ENCODE peak calls at places on chromosomes 6 and 20, in eight cellular contexts. O, T, B, I, Z, F, N and H are unnamed samples.

GRCh38 chr6:154347981-154348380 is 8.6 kb downstream of the IPCEF1 start:
- DNase-seq in O (no peak), T (no peak), B (no peak), I (no peak), Z (no peak), F (no peak), N (no peak), H (no peak)

GRCh38 chr6:107704377-107705013 is 119.6 kb downstream of the SCML4 start:
- DNase-seq in O (no peak), T (peak), B (no peak), I (no peak), Z (peak), F (peak), N (peak), H (no peak)

GRCh38 chr20:52224920-52225319 is 33.3 kb upstream of the ZFP64 start:
- DNase-seq in O (no peak), T (no peak), B (no peak), I (no peak), Z (no peak), F (no peak), N (no peak), H (no peak)

GRCh38 chr6:119484598-119484997 is 135.0 kb upstream of the MAN1A1 start:
- DNase-seq in O (no peak), T (no peak), B (peak), I (no peak), Z (peak), F (no peak), N (peak), H (no peak)

GRCh38 chr6:130178692-130179091 is 44.1 kb downstream of the SAMD3 start:
- DNase-seq in O (no peak), T (no peak), B (peak), I (no peak), Z (peak), F (no peak), N (peak), H (no peak)

GRCh38 chr20:50130995-50131394 is 18.0 kb upstream of the UBE2V1 start:
- DNase-seq in O (peak), T (no peak), B (no peak), I (no peak), Z (peak), F (no peak), N (no peak), H (no peak)

GRCh38 chr20:57529810-57530209 is 4.9 kb upstream of the CTCFL start:
- DNase-seq in O (no peak), T (no peak), B (no peak), I (no peak), Z (no peak), F (no peak), N (no peak), H (no peak)

GRCh38 chr6:10557886-10558285 is 36.7 kb downstream of the GCNT2 start:
- DNase-seq in O (no peak), T (no peak), B (no peak), I (no peak), Z (no peak), F (no peak), N (no peak), H (no peak)

GRCh38 chr6:28208180-28208659 is 16.9 kb upstream of the ZSCAN9 start:
- DNase-seq in O (no peak), T (peak), B (no peak), I (peak), Z (no peak), F (no peak), N (peak), H (no peak)

GRCh38 chr6:21918081-21918480 is 324.5 kb downstream of the SOX4 start:
- DNase-seq in O (no peak), T (no peak), B (no peak), I (no peak), Z (no peak), F (no peak), N (no peak), H (no peak)

GRCh38 chr20:43658723-43659419 is 8.0 kb upstream of the MYBL2 start:
- DNase-seq in O (no peak), T (no peak), B (no peak), I (no peak), Z (no peak), F (no peak), N (no peak), H (no peak)
- TF ChIP-seq CTCF in O (no peak), T (no peak), B (no peak), I (no peak), Z (peak), F (no peak), N (no peak), H (no peak)

GRCh38 chr20:3669710-3670367 is 6.6 kb upstream of the GFRA4 start:
- DNase-seq in O (no peak), T (no peak), B (no peak), I (no peak), Z (no peak), F (no peak), N (no peak), H (no peak)

GRCh38 chr20:3672864-3673550 is 8.8 kb downstream of the ADAM33 start:
- DNase-seq in O (no peak), T (no peak), B (no peak), I (no peak), Z (no peak), F (no peak), N (no peak), H (no peak)

GRCh38 chr20:3670945-3671344 is 7.7 kb upstream of the GFRA4 start:
- DNase-seq in O (no peak), T (no peak), B (no peak), I (no peak), Z (no peak), F (no peak), N (no peak), H (no peak)

GRCh38 chr20:3671986-3672863 is 9.0 kb upstream of the GFRA4 start:
- DNase-seq in O (no peak), T (no peak), B (no peak), I (no peak), Z (no peak), F (no peak), N (no peak), H (no peak)

DNA sequence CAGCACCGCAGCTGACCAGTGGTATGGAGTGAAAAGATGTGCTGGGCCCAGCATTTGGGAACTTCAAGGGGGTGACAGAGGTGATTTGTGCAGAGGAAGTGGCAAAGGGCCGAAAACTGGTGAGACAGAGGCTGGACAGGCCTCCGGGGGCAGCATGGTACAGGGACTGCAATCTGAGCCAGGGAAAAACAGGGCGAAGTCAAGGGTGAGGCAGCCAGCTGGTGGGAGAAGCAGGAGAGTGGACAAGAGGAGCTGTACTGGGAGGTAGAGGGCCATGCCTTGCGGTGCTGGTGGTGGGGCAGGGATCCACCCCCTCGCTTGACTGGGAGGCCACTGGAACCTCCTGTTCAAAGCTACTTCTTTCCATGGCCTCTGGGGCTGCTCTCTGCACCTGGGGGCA is 7.3 kb upstream of the GFRA4 start:
- DNase-seq in O (no peak), T (peak), B (no peak), I (no peak), Z (no peak), F (no peak), N (peak), H (no peak)
- TF ChIP-seq CTCF in O (no peak), T (peak), B (peak), I (peak), Z (peak), F (no peak), N (no peak), H (no peak)

DNA sequence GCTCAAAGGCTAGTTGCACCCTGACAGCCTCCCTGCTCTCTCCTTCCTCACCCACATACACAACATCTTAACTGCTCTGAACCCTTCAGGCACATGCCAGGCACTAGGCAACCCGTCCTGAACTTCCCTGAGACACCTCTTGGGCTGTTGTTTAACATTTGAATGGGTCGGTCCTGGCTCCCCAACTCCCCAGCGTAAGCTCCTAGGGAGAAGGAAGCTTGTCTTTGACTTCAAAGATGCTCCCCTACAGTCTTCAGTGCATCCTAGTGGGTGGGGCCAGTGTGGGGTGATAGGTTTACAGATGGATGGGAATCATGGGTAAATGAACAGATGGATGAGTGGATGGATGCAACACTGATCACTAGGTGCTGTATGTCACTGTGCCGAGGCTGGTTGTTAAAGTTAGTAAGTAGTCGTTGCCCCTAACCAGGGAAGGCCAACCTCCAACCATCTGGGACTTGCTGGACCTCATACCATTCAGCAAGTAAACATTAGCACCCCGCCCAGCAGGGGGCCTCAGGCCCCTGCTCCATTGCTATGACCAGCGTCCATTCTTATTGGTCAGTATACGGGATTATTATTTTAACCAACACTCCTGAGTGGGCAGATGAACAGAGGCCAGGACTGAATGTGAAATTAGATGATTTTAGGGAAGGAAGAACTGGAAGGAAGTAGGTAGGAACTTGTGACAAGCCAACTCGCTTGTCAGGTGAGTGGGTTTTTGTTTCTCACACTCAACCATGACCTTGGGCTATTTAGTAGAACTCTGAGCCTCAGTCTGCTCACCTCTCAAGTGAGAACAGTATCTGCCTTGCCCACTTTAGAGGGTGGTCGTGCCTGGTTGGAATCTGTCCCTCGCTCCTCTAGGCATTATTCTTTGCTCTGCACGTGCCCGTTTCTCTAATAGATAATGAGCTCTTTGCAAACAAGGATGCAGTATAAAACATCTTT is 82.9 kb upstream of the FOXP4 start:
- DNase-seq in O (peak), T (peak), B (no peak), I (peak), Z (peak), F (peak), N (peak), H (no peak)
- TF ChIP-seq CTCF in O (peak), T (peak), B (peak), I (peak), Z (peak), F (peak), N (peak), H (peak)

GRCh38 chr6:39092124-39092523 is 22.9 kb downstream of the SAYSD1 start:
- DNase-seq in O (no peak), T (no peak), B (no peak), I (no peak), Z (no peak), F (peak), N (no peak), H (no peak)
- TF ChIP-seq CTCF in O (no peak), T (no peak), B (no peak), I (no peak), Z (no peak), F (peak), N (no peak), H (no peak)

DNA sequence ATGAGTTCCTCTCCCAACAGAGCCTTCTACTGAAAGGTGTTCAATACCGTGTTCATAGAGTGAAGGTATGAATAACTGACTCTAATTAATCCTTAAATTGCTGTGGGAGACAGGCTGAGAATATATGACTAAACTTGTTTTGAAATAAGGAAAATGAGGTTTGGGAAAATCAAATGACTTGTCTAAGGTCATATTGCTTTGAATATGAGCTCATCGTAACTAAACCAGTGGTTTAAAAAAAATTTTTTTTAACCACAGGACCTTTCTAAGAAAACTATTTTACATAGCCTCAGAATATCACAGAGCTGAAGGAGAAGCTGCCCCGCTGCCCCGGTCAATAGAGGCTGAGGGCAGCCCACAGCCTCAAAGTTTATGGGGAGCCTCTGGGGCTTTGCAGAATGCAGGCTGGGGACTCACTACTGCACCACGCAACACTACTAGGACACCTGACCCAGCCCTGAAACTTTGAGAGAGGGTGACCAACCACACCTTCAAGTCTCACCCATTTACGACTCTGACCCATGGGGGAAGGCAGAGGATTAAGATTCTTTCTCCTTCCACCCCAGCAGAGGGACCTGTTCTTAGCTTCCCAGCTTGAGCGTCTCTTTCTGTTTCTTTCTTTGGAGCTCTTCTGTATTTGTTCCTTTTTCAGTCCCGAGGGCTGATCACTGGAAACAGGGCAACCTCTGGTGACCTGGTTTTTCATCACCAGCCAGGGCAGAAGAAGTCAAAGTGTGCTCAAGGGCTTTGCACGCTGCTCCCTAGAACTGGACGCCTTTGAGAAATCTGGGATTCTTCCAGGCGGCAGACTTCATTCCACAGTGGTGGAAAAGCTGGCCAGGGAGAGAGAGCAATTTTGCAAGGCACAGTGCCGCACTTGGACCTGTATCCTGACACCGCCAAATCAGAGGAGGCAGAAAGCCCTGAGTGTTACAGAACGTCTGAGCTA is 220.2 kb downstream of the ATXN1 start:
- DNase-seq in O (peak), T (no peak), B (no peak), I (no peak), Z (peak), F (peak), N (peak), H (no peak)
- TF ChIP-seq CTCF in O (peak), T (no peak), B (peak), I (no peak), Z (peak), F (no peak), N (no peak), H (no peak)

GRCh38 chr6:7242835-7243187 is 70.2 kb downstream of the SSR1 start:
- DNase-seq in O (no peak), T (no peak), B (no peak), I (no peak), Z (no peak), F (no peak), N (no peak), H (no peak)

GRCh38 chr6:7239590-7239948 is 73.4 kb downstream of the SSR1 start:
- DNase-seq in O (no peak), T (no peak), B (no peak), I (no peak), Z (no peak), F (no peak), N (no peak), H (no peak)

GRCh38 chr6:7240351-7240750 is 72.6 kb downstream of the SSR1 start:
- DNase-seq in O (no peak), T (no peak), B (no peak), I (no peak), Z (no peak), F (no peak), N (no peak), H (no peak)

GRCh38 chr6:7241709-7242645 is 71.0 kb downstream of the SSR1 start:
- DNase-seq in O (no peak), T (no peak), B (no peak), I (no peak), Z (peak), F (peak), N (no peak), H (no peak)

DNA sequence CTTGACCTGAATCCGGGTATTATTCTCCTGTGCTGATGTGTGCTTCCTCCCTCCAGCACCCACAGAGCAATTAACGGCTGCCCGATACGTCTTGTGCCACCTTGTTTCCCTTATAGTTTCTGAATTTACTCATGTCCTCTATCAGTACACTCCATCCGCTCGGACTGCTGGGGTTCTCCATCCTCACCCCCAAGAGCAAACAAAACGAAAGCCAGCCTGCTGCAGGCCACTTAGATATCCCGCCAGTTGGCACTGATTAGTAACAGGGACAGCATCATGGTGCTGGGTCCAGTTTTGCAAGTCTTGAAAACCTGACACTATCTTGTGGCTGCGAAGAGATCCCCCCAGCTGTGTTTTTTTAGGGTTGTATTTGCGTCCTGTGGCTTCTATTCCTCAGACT is 71.8 kb downstream of the SSR1 start:
- DNase-seq in O (no peak), T (no peak), B (no peak), I (no peak), Z (no peak), F (no peak), N (no peak), H (no peak)
- TF ChIP-seq CTCF in O (no peak), T (no peak), B (no peak), I (no peak), Z (no peak), F (no peak), N (no peak), H (no peak)

GRCh38 chr6:5636210-5637030 is 370.3 kb downstream of the NRN1 start:
- DNase-seq in O (no peak), T (no peak), B (no peak), I (peak), Z (no peak), F (no peak), N (no peak), H (no peak)
- TF ChIP-seq CTCF in O (no peak), T (no peak), B (no peak), I (no peak), Z (no peak), F (no peak), N (no peak), H (no peak)

GRCh38 chr6:110618591-110619267 is 142.3 kb upstream of the SLC22A16 start:
- DNase-seq in O (no peak), T (no peak), B (no peak), I (no peak), Z (peak), F (peak), N (peak), H (no peak)
- TF ChIP-seq CTCF in O (no peak), T (no peak), B (peak), I (no peak), Z (peak), F (peak), N (peak), H (no peak)